ENCODE peak calls at places on chromosomes 3 and 15, in six cellular contexts. P is kidney epithelial cell, C is HL-60, Z is right lobe of liver, A is BJ, E is AG04450. M is an unnamed sample.

GRCh38 chr15:92393287-92393993 is at the start of gene ST8SIA2:
- DNase-seq in P (no peak), C (peak; percentile 8), Z (no peak), A (no peak), E (no peak), M (no peak)

GRCh38 chr3:8503871-8504610 is 2.4 kb downstream of the LMCD1 start:
- DNase-seq in P (no peak), C (no peak), Z (no peak), A (no peak), E (no peak), M (no peak)

GRCh38 chr15:82122754-82123400 is 77.1 kb upstream of the MEX3B start:
- DNase-seq in P (peak; percentile 86), C (no peak), Z (no peak), A (peak; percentile 95), E (peak; percentile 95), M (no peak)

GRCh38 chr15:40754883-40755815 is at the start of gene RMDN3:
- DNase-seq in P (no peak), C (peak; percentile 93), Z (peak; percentile 94), A (peak; percentile 44), E (peak; percentile 67), M (peak; percentile 68)

GRCh38 chr15:69896606-69897005 is 201.1 kb downstream of the TLE3 start:
- DNase-seq in P (no peak), C (no peak), Z (no peak), A (no peak), E (no peak), M (no peak)

GRCh38 chr3:187975571-187976360 is 178.2 kb upstream of the LPP start:
- DNase-seq in P (no peak), C (no peak), Z (no peak), A (no peak), E (no peak), M (no peak)

GRCh38 chr3:51360806-51361205 is 24.3 kb upstream of the MANF start:
- DNase-seq in P (no peak), C (no peak), Z (no peak), A (no peak), E (no peak), M (no peak)

GRCh38 chr3:44969170-44969569 is 6.8 kb downstream of the ZDHHC3 start:
- DNase-seq in P (no peak), C (peak; percentile 88), Z (no peak), A (no peak), E (no peak), M (no peak)

GRCh38 chr15:78059110-78059839 is 18.2 kb downstream of the TBC1D2B start:
- DNase-seq in P (no peak), C (no peak), Z (peak; percentile 39), A (no peak), E (no peak), M (no peak)

GRCh38 chr15:74599156-74599555 is 16.5 kb upstream of the CLK3 start:
- DNase-seq in P (no peak), C (no peak), Z (no peak), A (no peak), E (no peak), M (no peak)

GRCh38 chr15:96160269-96160668 is 170.2 kb upstream of the NR2F2 start:
- DNase-seq in P (no peak), C (no peak), Z (no peak), A (no peak), E (no peak), M (no peak)

GRCh38 chr3:198080521-198081384 is 120.7 kb downstream of the LMLN start:
- DNase-seq in P (no peak), C (peak; percentile 79), Z (peak; percentile 85), A (no peak), E (peak; percentile 13), M (no peak)
- TF ChIP-seq CTCF in P (no peak), C (peak; percentile 44), Z (peak; percentile 81), A (no peak), E (peak; percentile 52), M (peak; percentile 64)

GRCh38 chr15:97728791-97729190 is 231.7 kb upstream of the ARRDC4 start:
- DNase-seq in P (no peak), C (no peak), Z (no peak), A (no peak), E (no peak), M (no peak)
- H3K4me3 ChIP-seq in P (no peak overlapping the region), C (no peak overlapping the region), Z (no peak overlapping the region), A (no peak overlapping the region), E (no peak overlapping the region), M (no peak overlapping the region)

GRCh38 chr15:56817266-56817665 is 84.0 kb upstream of the ZNF280D start:
- DNase-seq in P (peak; percentile 75), C (no peak), Z (no peak), A (no peak), E (no peak), M (no peak)
- TF ChIP-seq CTCF in P (no peak), C (no peak), Z (no peak), A (no peak), E (no peak), M (no peak)

GRCh38 chr15:64810499-64811326 is 14.7 kb downstream of the PIF1 start:
- DNase-seq in P (no peak), C (no peak), Z (no peak), A (no peak), E (no peak), M (no peak)

GRCh38 chr15:64807751-64808222 is 17.7 kb downstream of the PIF1 start:
- DNase-seq in P (no peak), C (no peak), Z (no peak), A (no peak), E (no peak), M (no peak)

GRCh38 chr15:64807051-64807749 is 18.2 kb downstream of the PIF1 start:
- DNase-seq in P (no peak), C (no peak), Z (no peak), A (no peak), E (no peak), M (no peak)

GRCh38 chr15:64808785-64809453 is 16.5 kb downstream of the PIF1 start:
- DNase-seq in P (no peak), C (no peak), Z (no peak), A (no peak), E (no peak), M (no peak)

DNA sequence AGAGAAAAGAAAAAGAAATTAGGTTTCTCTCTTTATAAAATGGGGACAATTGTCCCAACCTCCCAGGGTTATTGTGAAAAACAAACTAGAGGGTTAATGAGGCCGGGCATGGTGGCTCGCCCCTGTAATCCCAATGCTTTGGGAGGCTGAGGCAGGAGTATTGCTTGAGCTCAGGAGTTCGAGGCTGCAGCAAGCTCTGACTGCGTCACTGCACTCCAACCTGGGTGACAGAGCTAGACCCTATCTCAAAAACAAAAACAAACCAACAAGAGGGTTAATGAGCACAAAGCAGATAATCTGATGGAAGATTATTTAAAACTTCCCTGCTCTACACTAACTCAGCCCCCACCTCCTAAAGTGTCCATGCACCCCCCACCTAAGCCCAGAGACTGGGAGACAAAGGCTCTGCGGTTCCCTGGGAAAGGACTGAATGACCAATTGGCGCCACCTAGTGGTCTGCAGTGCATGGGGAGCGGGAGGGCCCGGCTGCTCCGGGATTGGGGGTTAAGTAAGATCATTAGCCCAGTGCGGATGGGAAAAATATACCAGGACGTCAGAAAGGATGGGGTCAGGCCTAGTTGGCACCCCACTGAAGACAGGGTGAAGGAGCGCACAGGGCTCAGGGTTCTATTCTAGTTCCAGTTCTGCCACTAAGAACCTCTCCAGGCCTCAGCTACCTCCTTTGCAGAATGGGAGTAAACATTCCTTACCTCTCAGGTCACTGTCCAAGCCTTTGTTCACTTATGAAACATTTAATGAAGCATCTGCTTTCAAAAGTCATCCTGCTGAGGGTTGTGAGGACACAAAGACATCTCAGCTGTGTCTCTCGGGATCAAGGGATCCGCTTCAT is 15.6 kb downstream of the PIF1 start:
- DNase-seq in P (no peak), C (peak; percentile 65), Z (peak; percentile 85), A (no peak), E (no peak), M (no peak)
- H3K4me3 ChIP-seq in P (no peak overlapping the region), C (no peak overlapping the region), Z (no peak overlapping the region), A (no peak overlapping the region), E (no peak overlapping the region), M (no peak overlapping the region)